ENCODE peak calls at places on chromosomes 3 and 15, in seven cellular contexts. H, T, S, K, U, O and D are unnamed samples.

GRCh38 chr15:64772964-64773363 is 2.4 kb downstream of the RBPMS2 start:
- DNase-seq in H (no peak), O (no peak), K (no peak), S (no peak), T (no peak), U (no peak), D (no peak)

GRCh38 chr3:14647976-14648955 is 3.3 kb upstream of the CCDC174 start:
- DNase-seq in U (no peak), T (peak; percentile 20), K (peak; percentile 20), S (no peak), O (no peak), H (no peak), D (no peak)

GRCh38 chr15:34209421-34210282 is at the start of gene KATNBL1:
- DNase-seq in K (peak; percentile 95), O (peak; percentile 100), U (peak; percentile 99), H (peak; percentile 84), S (peak; percentile 96), T (peak; percentile 97), D (peak; percentile 92)

GRCh38 chr15:74318376-74319137 is 48.9 kb downstream of the CYP11A1 start:
- DNase-seq in K (peak; percentile 70), S (peak; percentile 54), O (no peak), U (peak; percentile 62), T (peak; percentile 73), H (no peak), D (no peak)

GRCh38 chr3:160226026-160226739 is 961 bp downstream of the C3orf80 start:
- DNase-seq in O (no peak), S (no peak), H (no peak), U (peak; percentile 21), T (no peak), K (no peak), D (peak; percentile 9)

GRCh38 chr3:9815986-9816385 is 5.9 kb downstream of the TTLL3 start:
- DNase-seq in U (no peak), T (no peak), H (no peak), O (peak; percentile 58), S (no peak), K (no peak), D (no peak)

GRCh38 chr3:56806407-56806806 is 4.7 kb upstream of the ARHGEF3 start:
- DNase-seq in T (no peak), U (peak; percentile 47), S (no peak), O (no peak), H (no peak), K (no peak), D (no peak)

GRCh38 chr15:50051811-50052419 is 67.1 kb downstream of the ATP8B4 start:
- DNase-seq in O (no peak), U (peak; percentile 27), T (peak; percentile 64), K (peak; percentile 37), H (peak; percentile 76), S (no peak), D (peak; percentile 91)

GRCh38 chr3:114899186-114899931 is 247.7 kb downstream of the ZBTB20 start:
- DNase-seq in T (no peak), H (no peak), K (no peak), O (no peak), U (no peak), S (no peak), D (no peak)

GRCh38 chr3:101942356-101942755 is 93.0 kb downstream of the NFKBIZ start:
- DNase-seq in O (no peak), H (peak; percentile 13), S (no peak), U (no peak), T (no peak), K (no peak), D (peak; percentile 43)

GRCh38 chr15:67815036-67815592 is 10.2 kb upstream of the SKOR1 start:
- DNase-seq in O (no peak), T (no peak), S (no peak), U (no peak), K (no peak), H (no peak), D (no peak)

GRCh38 chr3:10205461-10206165 is 40.9 kb downstream of the IRAK2 start:
- DNase-seq in K (no peak), S (no peak), H (peak; percentile 93), U (no peak), O (peak; percentile 93), T (no peak), D (peak; percentile 70)

GRCh38 chr15:100715571-100716455 is 113.4 kb downstream of the ASB7 start:
- DNase-seq in O (peak; percentile 63), U (no peak), K (no peak), S (no peak), T (no peak), H (no peak), D (no peak)

GRCh38 chr15:46644493-46645481 is 1010.0 kb downstream of the SQOR start:
- DNase-seq in H (no peak), S (no peak), O (no peak), K (no peak), U (no peak), T (no peak), D (no peak)

GRCh38 chr15:75745305-75745704 is 32.7 kb upstream of the CSPG4 start:
- DNase-seq in S (no peak), K (no peak), O (no peak), U (no peak), H (no peak), T (no peak), D (no peak)

GRCh38 chr3:186264608-186265400 is 97.2 kb downstream of the DGKG start:
- DNase-seq in O (no peak), K (no peak), H (no peak), U (no peak), S (no peak), T (no peak), D (no peak)

GRCh38 chr3:69776926-69777581 is 37.8 kb downstream of the MITF start:
- DNase-seq in S (no peak), K (no peak), O (no peak), H (no peak), U (no peak), T (no peak), D (peak; percentile 33)

GRCh38 chr3:48402281-48402732 is 27.6 kb downstream of the PLXNB1 start:
- DNase-seq in S (peak; percentile 64), U (no peak), T (no peak), O (peak; percentile 97), H (peak; percentile 94), K (no peak), D (peak; percentile 77)

DNA sequence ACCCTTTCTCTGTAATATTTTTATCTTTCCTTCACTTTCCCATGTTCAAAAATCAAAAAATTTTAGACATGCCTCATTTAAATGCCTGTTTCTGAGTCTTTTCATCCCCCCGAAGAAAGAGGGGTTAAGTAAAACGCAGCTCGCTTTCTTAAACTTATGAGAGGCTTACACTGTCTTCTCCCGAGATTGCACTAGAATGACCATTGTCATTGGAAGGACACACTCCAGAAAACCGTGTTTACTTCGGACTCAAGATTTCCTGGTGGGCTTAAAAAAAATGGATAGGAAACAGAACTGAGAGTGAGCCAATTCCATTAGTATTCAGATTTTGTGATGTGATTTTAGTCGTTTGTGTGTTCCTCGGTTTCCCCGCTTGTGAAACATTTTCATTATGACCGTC is 1.3 kb downstream of the CRYBG3 start:
- DNase-seq in U (no peak), T (no peak), K (no peak), O (no peak), H (no peak), S (no peak), D (no peak)
- H3K4me3 ChIP-seq in U (peak overlapping the region; percentile 75), T (peak overlapping the region; percentile 84), K (peak overlapping the region; percentile 81), O (peak overlapping the region; percentile 91), H (peak overlapping the region; percentile 97), S (peak overlapping the region; percentile 92), D (peak overlapping the region; percentile 95)

DNA sequence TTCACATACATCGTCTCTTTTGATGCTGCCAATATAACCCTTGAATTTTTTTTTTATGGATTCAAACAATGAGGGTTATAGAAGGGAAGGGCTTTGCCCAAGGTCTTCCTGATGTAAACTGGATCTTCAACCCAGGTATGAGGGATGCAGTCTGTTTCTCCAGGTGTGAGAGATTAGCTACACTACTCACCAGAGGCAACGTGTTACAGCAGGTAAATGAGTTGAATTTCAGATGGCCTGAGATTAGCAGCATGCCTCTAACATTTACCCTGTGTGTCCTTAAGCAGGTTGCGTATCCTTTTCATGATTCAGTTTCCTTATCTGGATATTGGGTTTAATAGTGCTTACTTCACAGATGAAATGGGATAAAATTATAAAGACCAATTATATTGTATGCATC is 1.9 kb downstream of the RTP4 start:
- DNase-seq in U (no peak), K (no peak), O (no peak), T (no peak), S (no peak), H (no peak), D (no peak)
- H3K4me3 ChIP-seq in U (no peak overlapping the region), K (peak overlapping the region; percentile 73), O (no peak overlapping the region), T (peak overlapping the region; percentile 54), S (peak overlapping the region; percentile 67), H (no peak overlapping the region), D (no peak overlapping the region)

DNA sequence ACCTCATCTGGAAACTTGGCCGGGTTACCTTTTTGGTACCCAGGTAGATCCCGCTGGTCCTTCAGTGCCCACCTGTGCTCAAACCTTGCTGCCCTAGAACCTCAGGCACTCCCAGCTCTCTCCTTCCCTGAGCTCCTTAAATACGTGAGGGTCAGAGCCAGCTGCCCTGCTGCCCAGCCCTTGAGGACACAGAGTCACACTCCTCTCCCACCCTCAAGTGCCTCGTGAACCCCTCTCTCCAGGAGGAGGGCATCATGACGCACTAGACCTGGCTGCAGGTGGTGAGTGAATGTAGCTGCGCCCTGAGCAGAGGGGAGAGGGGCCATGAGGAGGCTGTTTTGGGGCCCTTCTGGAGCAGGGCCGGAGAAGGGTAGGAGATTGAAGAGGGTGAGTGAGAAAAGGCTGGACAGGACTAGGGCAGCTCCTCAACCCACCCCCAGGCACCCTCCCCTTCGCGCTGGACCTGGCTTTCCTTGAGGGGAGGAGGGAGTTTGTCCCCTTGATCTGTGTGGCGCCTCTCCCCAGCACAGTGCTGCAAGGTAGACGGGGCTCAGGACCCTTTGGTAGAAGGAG is 939 bp downstream of the SLC12A8 start:
- DNase-seq in S (no peak), T (no peak), K (no peak), U (no peak), H (no peak), O (no peak), D (no peak)
- H3K4me3 ChIP-seq in S (peak overlapping the region; percentile 70), T (no peak overlapping the region), K (peak overlapping the region; percentile 64), U (peak overlapping the region; percentile 76), H (no peak overlapping the region), O (no peak overlapping the region), D (peak overlapping the region; percentile 54)

GRCh38 chr3:184583345-184584000 is 21.9 kb downstream of the EPHB3 start:
- DNase-seq in H (no peak), K (peak; percentile 54), O (peak; percentile 80), U (no peak), T (no peak), S (peak; percentile 71), D (no peak)
- H3K4me3 ChIP-seq in H (peak overlapping the region; percentile 53), K (peak overlapping the region; percentile 73), O (peak overlapping the region; percentile 67), U (peak overlapping the region; percentile 43), T (peak overlapping the region; percentile 67), S (peak overlapping the region; percentile 68), D (peak overlapping the region; percentile 45)

GRCh38 chr3:66403268-66403990 is 97.4 kb downstream of the LRIG1 start:
- DNase-seq in U (no peak), O (no peak), H (peak; percentile 64), S (no peak), K (no peak), T (no peak), D (peak; percentile 29)
- H3K4me3 ChIP-seq in U (no peak overlapping the region), O (no peak overlapping the region), H (no peak overlapping the region), S (no peak overlapping the region), K (no peak overlapping the region), T (no peak overlapping the region), D (no peak overlapping the region)